ENCODE peak calls at places on chromosomes 12 and 14, in seven cellular contexts. S is T47D, I is HCT116, A is HepG2, Y is SK-N-SH, F is H1, W is K562. H is an unnamed sample.

GRCh38 chr12:77925536-77926108 is 94.9 kb downstream of the NAV3 start:
- DNase-seq in S (peak), I (peak), A (peak), Y (peak), F (peak), W (peak), H (peak)

GRCh38 chr12:126083931-126084330 is 1018.7 kb downstream of the AACS start:
- DNase-seq in S (no peak), I (no peak), A (no peak), Y (no peak), F (no peak), W (no peak), H (no peak)

GRCh38 chr14:21098134-21098891 is at the start of gene ZNF219:
- DNase-seq in S (no peak), I (no peak), A (peak), Y (peak), F (peak), W (peak), H (no peak)

GRCh38 chr12:131726-132465 is 65.3 kb downstream of the IQSEC3 start:
- DNase-seq in S (no peak), I (no peak), A (no peak), Y (no peak), F (no peak), W (no peak), H (no peak)

GRCh38 chr12:38528527-38528926 is 212.0 kb downstream of the ALG10B start:
- DNase-seq in S (no peak), I (no peak), A (no peak), Y (no peak), F (no peak), W (no peak), H (no peak)

GRCh38 chr12:5376591-5377207 is 55.2 kb upstream of the NTF3 start:
- DNase-seq in S (no peak), I (no peak), A (no peak), Y (no peak), F (no peak), W (no peak), H (no peak)

GRCh38 chr12:131701705-131702572 is 9.0 kb upstream of the SFSWAP start:
- DNase-seq in S (no peak), I (no peak), A (no peak), Y (no peak), F (no peak), W (no peak), H (no peak)

GRCh38 chr14:96832351-96832750 is 35.2 kb downstream of the VRK1 start:
- DNase-seq in S (no peak), I (no peak), A (no peak), Y (no peak), F (no peak), W (no peak), H (no peak)

GRCh38 chr12:88298761-88299242 is 156.7 kb downstream of the TMTC3 start:
- DNase-seq in S (no peak), I (peak), A (no peak), Y (no peak), F (no peak), W (no peak), H (peak)

GRCh38 chr12:31023271-31023724 is 50.4 kb upstream of the DDX11 start:
- DNase-seq in S (no peak), I (no peak), A (no peak), Y (no peak), F (no peak), W (no peak), H (no peak)

GRCh38 chr12:49342066-49342913 is 4.4 kb upstream of the DNAJC22 start:
- DNase-seq in S (peak), I (peak), A (peak), Y (peak), F (peak), W (peak), H (no peak)

GRCh38 chr12:62481843-62482540 is 15.4 kb downstream of the MON2 start:
- DNase-seq in S (no peak), I (no peak), A (no peak), Y (no peak), F (no peak), W (no peak), H (no peak)

GRCh38 chr14:90743826-90744225 is 72.4 kb downstream of the TTC7B start:
- DNase-seq in S (no peak), I (no peak), A (no peak), Y (no peak), F (no peak), W (no peak), H (no peak)

GRCh38 chr12:106769546-106769945 is 4.9 kb upstream of the RIC8B start:
- DNase-seq in S (no peak), I (no peak), A (no peak), Y (no peak), F (no peak), W (no peak), H (no peak)

GRCh38 chr12:12836571-12836970 is 23.4 kb downstream of the DDX47 start:
- DNase-seq in S (no peak), I (no peak), A (no peak), Y (no peak), F (no peak), W (no peak), H (no peak)

GRCh38 chr12:12835378-12836145 is 22.4 kb downstream of the DDX47 start:
- DNase-seq in S (no peak), I (peak), A (no peak), Y (no peak), F (no peak), W (peak), H (no peak)

GRCh38 chr12:12839003-12839395 is 25.9 kb downstream of the DDX47 start:
- DNase-seq in S (no peak), I (no peak), A (no peak), Y (no peak), F (no peak), W (no peak), H (no peak)

GRCh38 chr12:12839886-12840285 is 26.7 kb downstream of the DDX47 start:
- DNase-seq in S (no peak), I (peak), A (no peak), Y (no peak), F (no peak), W (no peak), H (no peak)

DNA sequence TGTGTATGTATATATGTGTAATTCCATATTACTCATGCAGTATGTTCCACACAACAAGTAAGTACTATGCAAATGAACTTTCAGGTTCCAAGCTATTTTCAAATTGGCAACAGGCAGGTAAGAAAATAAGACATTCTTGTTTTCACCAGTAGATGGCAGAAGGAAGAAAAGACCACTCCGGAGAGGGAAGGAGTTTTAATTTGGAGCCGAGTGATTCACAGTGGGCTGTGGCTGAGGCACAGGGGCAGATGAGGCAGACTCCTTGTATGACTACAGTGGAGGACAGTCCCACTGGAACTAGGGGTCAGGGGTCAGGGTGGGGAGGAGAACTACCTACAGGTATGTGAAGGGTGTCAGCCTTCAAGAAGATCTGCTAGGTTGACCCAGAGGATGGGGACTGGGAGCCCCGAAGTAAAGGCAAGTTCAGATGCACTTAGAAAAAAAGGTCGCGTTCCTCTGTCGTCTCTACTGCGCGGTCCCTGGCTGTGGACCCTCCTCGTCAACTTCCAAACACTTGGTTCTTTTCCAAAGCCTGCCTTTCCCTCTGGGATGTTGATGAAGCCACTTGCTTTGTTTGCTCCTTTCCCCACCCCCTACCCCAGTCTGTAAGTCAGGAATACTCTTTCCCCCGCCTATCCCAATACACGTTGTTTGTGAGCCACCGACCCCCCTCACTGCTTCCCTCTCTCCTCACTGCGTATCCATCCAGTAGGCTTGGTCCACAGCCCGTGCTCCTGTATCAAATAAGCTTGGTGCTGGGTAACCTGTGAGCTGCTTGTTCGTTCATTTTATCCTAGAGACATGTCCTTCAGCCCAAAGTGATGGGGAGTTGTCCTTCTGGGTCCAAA is 24.1 kb downstream of the DDX47 start:
- DNase-seq in S (peak), I (peak), A (peak), Y (peak), F (no peak), W (peak), H (no peak)
- TF ChIP-seq JUND in S (no peak), I (no peak), A (no peak), Y (no peak), F (no peak), W (no peak), H (no peak)

DNA sequence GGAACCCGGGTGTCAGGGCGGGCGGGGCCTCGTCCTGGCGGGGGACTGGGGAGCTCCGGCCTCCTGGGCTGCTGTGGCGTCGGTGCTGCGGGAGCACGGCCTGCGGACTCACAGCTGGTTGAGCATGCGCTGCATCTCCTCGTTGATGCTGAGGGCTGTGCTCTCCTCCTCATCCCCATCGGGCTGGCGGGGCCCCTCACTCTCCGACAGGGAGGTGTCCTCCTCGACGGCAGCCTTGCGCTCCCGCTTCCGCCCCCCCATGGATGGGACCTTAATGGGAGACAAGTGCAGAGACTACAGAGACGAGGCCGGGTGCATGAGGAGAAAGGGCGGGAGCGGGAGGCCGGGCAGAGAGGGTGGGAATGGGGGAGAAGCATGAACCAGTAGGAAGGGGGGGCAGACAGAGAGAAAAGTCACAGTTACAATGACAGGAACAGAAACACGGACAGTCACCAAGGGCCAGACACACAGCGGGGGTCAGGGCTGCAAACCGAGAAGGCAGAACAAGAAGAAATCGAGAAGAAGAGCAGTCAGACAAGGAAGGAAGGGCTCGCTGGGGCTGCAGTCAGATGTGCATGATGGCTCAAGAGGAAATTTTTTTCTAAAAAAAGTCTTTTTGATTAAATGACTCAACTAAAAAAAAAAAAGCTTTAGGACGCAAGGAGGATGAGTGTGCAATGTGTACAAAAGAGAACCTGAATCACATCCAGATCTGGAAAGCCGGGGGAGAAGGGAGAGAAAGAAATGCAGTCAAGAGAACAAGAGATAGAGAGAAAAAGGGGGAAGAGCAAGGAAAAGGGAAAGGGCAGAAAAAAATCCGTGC is 7.1 kb downstream of the IFFO1 start:
- DNase-seq in S (no peak), I (no peak), A (no peak), Y (no peak), F (no peak), W (no peak), H (no peak)
- TF ChIP-seq JUND in S (no peak), I (no peak), A (no peak), Y (peak), F (no peak), W (no peak), H (no peak)

GRCh38 chr14:102326583-102326982 is 7.0 kb downstream of the ZNF839 start:
- DNase-seq in S (no peak), I (no peak), A (no peak), Y (no peak), F (no peak), W (no peak), H (no peak)

GRCh38 chr14:102335163-102335562 is 15.6 kb downstream of the ZNF839 start:
- DNase-seq in S (no peak), I (no peak), A (no peak), Y (no peak), F (no peak), W (no peak), H (no peak)

GRCh38 chr14:102333395-102333794 is 13.8 kb downstream of the ZNF839 start:
- DNase-seq in S (no peak), I (no peak), A (no peak), Y (no peak), F (no peak), W (no peak), H (no peak)

GRCh38 chr14:102333795-102334415 is 14.4 kb downstream of the ZNF839 start:
- DNase-seq in S (no peak), I (no peak), A (no peak), Y (no peak), F (no peak), W (no peak), H (no peak)

GRCh38 chr14:102330806-102331205 is 11.3 kb downstream of the ZNF839 start:
- DNase-seq in S (no peak), I (no peak), A (no peak), Y (no peak), F (no peak), W (no peak), H (no peak)
- TF ChIP-seq JUND in S (no peak), I (no peak), A (no peak), Y (no peak), F (no peak), W (no peak), H (no peak)

GRCh38 chr12:57242329-57242690 is 8.7 kb downstream of the STAC3 start:
- DNase-seq in S (peak), I (no peak), A (no peak), Y (peak), F (no peak), W (no peak), H (no peak)

GRCh38 chr12:57241556-57242310 is 9.3 kb downstream of the STAC3 start:
- DNase-seq in S (no peak), I (no peak), A (no peak), Y (peak), F (no peak), W (no peak), H (no peak)

GRCh38 chr12:57244306-57244696 is 6.7 kb downstream of the STAC3 start:
- DNase-seq in S (no peak), I (no peak), A (no peak), Y (no peak), F (no peak), W (no peak), H (no peak)

GRCh38 chr12:57243521-57244305 is 7.3 kb downstream of the STAC3 start:
- DNase-seq in S (peak), I (peak), A (peak), Y (peak), F (no peak), W (peak), H (no peak)

DNA sequence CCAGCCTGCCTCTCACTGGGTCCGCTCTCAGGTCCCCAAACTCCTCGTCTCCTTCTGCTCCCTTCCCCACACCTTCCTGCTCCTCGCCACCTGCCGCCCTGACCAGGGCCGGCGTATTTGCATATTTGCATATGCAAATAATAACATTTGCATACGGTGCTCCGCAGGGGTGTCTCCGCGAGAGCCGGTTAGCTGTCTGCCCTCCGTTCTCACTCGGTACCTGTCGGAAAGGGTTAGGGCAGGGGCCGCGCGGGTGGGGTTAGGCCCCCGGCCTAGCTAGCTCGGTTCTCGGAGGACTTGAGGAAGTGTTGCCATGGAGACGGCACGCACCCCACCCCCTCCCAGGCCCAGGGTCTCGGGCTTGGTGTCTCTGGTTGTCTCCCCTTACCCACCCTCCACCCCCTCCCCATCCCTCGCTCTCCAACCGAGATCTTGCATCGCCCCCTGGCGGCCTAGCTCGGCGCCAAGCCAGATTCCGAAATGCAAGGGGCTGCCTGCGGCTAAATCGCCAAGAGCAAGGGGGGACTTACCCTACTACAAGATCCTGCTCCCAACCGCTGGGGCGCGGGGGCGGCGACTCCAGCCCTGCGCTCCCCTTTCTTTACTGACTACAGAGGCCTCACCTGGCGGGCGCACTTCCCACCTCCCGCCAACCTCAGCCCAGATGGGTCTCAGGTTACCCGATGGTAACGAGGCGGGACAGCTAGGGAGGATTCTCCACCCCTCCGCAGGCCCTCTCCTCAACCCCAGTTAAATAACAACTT is 8.1 kb downstream of the STAC3 start:
- DNase-seq in S (peak), I (peak), A (peak), Y (peak), F (peak), W (peak), H (no peak)
- TF ChIP-seq JUND in S (no peak), I (no peak), A (no peak), Y (no peak), F (no peak), W (no peak), H (no peak)

GRCh38 chr12:48307269-48307668 is 43.5 kb downstream of the ZNF641 start:
- DNase-seq in S (no peak), I (no peak), A (no peak), Y (no peak), F (no peak), W (no peak), H (no peak)
- TF ChIP-seq JUND in S (no peak), I (no peak), A (no peak), Y (no peak), F (no peak), W (no peak), H (no peak)

GRCh38 chr12:53645191-53645590 is 19.0 kb upstream of the ATF7 start:
- DNase-seq in S (no peak), I (no peak), A (no peak), Y (no peak), F (no peak), W (no peak), H (no peak)
- TF ChIP-seq JUND in S (no peak), I (no peak), A (no peak), Y (no peak), F (no peak), W (no peak), H (no peak)

GRCh38 chr12:52209321-52209720 is 17.5 kb upstream of the KRT80 start:
- DNase-seq in S (no peak), I (no peak), A (no peak), Y (no peak), F (no peak), W (no peak), H (no peak)

GRCh38 chr12:52210186-52210924 is 18.5 kb upstream of the KRT80 start:
- DNase-seq in S (no peak), I (no peak), A (no peak), Y (no peak), F (no peak), W (no peak), H (no peak)

GRCh38 chr12:52211716-52212585 is 20.1 kb upstream of the KRT80 start:
- DNase-seq in S (no peak), I (no peak), A (no peak), Y (no peak), F (no peak), W (no peak), H (no peak)

GRCh38 chr12:52212701-52213540 is 20.1 kb upstream of the KRT7 start:
- DNase-seq in S (no peak), I (no peak), A (no peak), Y (no peak), F (no peak), W (no peak), H (no peak)

GRCh38 chr12:52210925-52211650 is 19.3 kb upstream of the KRT80 start:
- DNase-seq in S (no peak), I (no peak), A (no peak), Y (no peak), F (no peak), W (no peak), H (no peak)
- TF ChIP-seq JUND in S (no peak), I (no peak), A (no peak), Y (no peak), F (no peak), W (no peak), H (no peak)

DNA sequence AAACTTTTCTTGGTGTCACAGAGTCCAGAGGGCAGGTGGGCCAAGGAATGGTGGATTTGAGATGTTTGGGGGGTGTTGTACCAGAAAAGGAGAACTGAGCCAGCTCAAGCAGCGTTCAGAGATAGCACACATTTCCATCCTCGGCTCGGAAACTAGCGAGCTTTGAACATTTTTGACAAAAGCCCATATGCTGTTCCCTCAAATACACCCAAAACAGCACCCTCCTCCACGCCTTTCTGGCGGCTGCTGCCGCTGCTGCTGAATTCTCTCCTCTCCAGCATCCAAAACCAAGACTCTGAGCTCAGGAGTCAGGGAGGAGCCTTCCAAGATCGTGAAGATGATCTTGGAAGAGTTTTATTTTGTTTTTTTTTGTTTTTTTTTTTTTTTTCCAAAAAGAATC is 967 bp downstream of the SRRM4 start:
- DNase-seq in S (no peak), I (no peak), A (no peak), Y (no peak), F (no peak), W (no peak), H (no peak)
- TF ChIP-seq JUND in S (no peak), I (no peak), A (no peak), Y (no peak), F (no peak), W (no peak), H (no peak)

GRCh38 chr12:19778822-19779221 is 339.5 kb downstream of the AEBP2 start:
- DNase-seq in S (no peak), I (no peak), A (no peak), Y (no peak), F (no peak), W (no peak), H (no peak)
- TF ChIP-seq JUND in S (no peak), I (no peak), A (no peak), Y (no peak), F (no peak), W (no peak), H (no peak)